ENCODE peak calls at places on chromosomes 1 and 21, in six cellular contexts. One of them, this sample, is unnamed.

GRCh38 chr1:101738475-101738874 is 258.3 kb downstream of the OLFM3 start:
- DNase-seq in epithelial cell of esophagus: peak
- DNase-seq in esophagus muscularis mucosa: no peak
- DNase-seq in cardiac fibroblast: peak
- DNase-seq in CD8-positive, alpha-beta memory T cell: no peak
- DNase-seq in fibroblast of the aortic adventitia: peak
- DNase-seq in this sample: no peak

GRCh38 chr1:163174524-163175437 is 27.9 kb downstream of the RGS5 start:
- DNase-seq in epithelial cell of esophagus: peak
- DNase-seq in esophagus muscularis mucosa: no peak
- DNase-seq in cardiac fibroblast: peak
- DNase-seq in CD8-positive, alpha-beta memory T cell: no peak
- DNase-seq in fibroblast of the aortic adventitia: peak
- DNase-seq in this sample: peak

GRCh38 chr1:75203415-75204277 is 69.5 kb downstream of the LHX8 start:
- DNase-seq in epithelial cell of esophagus: peak
- DNase-seq in esophagus muscularis mucosa: no peak
- DNase-seq in cardiac fibroblast: peak
- DNase-seq in CD8-positive, alpha-beta memory T cell: no peak
- DNase-seq in fibroblast of the aortic adventitia: peak
- DNase-seq in this sample: no peak

GRCh38 chr1:151993734-151994496 is at the start of gene S100A10:
- DNase-seq in epithelial cell of esophagus: peak
- DNase-seq in esophagus muscularis mucosa: peak
- DNase-seq in cardiac fibroblast: peak
- DNase-seq in CD8-positive, alpha-beta memory T cell: peak
- DNase-seq in fibroblast of the aortic adventitia: peak
- DNase-seq in this sample: peak

GRCh38 chr1:196607940-196608339 is 300 bp downstream of the KCNT2 start:
- DNase-seq in epithelial cell of esophagus: peak
- DNase-seq in esophagus muscularis mucosa: no peak
- DNase-seq in cardiac fibroblast: peak
- DNase-seq in CD8-positive, alpha-beta memory T cell: no peak
- DNase-seq in fibroblast of the aortic adventitia: peak
- DNase-seq in this sample: no peak

GRCh38 chr1:49318218-49318617 is 541.5 kb upstream of the BEND5 start:
- DNase-seq in epithelial cell of esophagus: no peak
- DNase-seq in esophagus muscularis mucosa: no peak
- DNase-seq in cardiac fibroblast: no peak
- DNase-seq in CD8-positive, alpha-beta memory T cell: no peak
- DNase-seq in fibroblast of the aortic adventitia: no peak
- DNase-seq in this sample: no peak

GRCh38 chr1:1891349-1892078 is 627 bp upstream of the GNB1 start:
- DNase-seq in epithelial cell of esophagus: peak
- DNase-seq in esophagus muscularis mucosa: peak
- DNase-seq in cardiac fibroblast: peak
- DNase-seq in CD8-positive, alpha-beta memory T cell: peak
- DNase-seq in fibroblast of the aortic adventitia: peak
- DNase-seq in this sample: peak

GRCh38 chr1:149849947-149850360 is 49.4 kb upstream of the BOLA1 start:
- DNase-seq in epithelial cell of esophagus: peak
- DNase-seq in esophagus muscularis mucosa: no peak
- DNase-seq in cardiac fibroblast: no peak
- DNase-seq in CD8-positive, alpha-beta memory T cell: no peak
- DNase-seq in fibroblast of the aortic adventitia: peak
- DNase-seq in this sample: peak

GRCh38 chr1:63904826-63905225 is 131.0 kb downstream of the ROR1 start:
- DNase-seq in epithelial cell of esophagus: no peak
- DNase-seq in esophagus muscularis mucosa: no peak
- DNase-seq in cardiac fibroblast: no peak
- DNase-seq in CD8-positive, alpha-beta memory T cell: no peak
- DNase-seq in fibroblast of the aortic adventitia: no peak
- DNase-seq in this sample: no peak

GRCh38 chr1:31297273-31298247 is 728 bp downstream of the ZCCHC17 start:
- DNase-seq in epithelial cell of esophagus: peak
- DNase-seq in esophagus muscularis mucosa: no peak
- DNase-seq in cardiac fibroblast: peak
- DNase-seq in CD8-positive, alpha-beta memory T cell: no peak
- DNase-seq in fibroblast of the aortic adventitia: peak
- DNase-seq in this sample: no peak

GRCh38 chr1:193322218-193322617 is 135.8 kb upstream of the B3GALT2 start:
- DNase-seq in epithelial cell of esophagus: peak
- DNase-seq in esophagus muscularis mucosa: no peak
- DNase-seq in cardiac fibroblast: peak
- DNase-seq in CD8-positive, alpha-beta memory T cell: no peak
- DNase-seq in fibroblast of the aortic adventitia: peak
- DNase-seq in this sample: no peak

GRCh38 chr1:29459551-29459945 is 223.2 kb downstream of the PTPRU start:
- DNase-seq in epithelial cell of esophagus: no peak
- DNase-seq in esophagus muscularis mucosa: no peak
- DNase-seq in cardiac fibroblast: no peak
- DNase-seq in CD8-positive, alpha-beta memory T cell: no peak
- DNase-seq in fibroblast of the aortic adventitia: no peak
- DNase-seq in this sample: no peak

GRCh38 chr21:41138711-41139110 is 29.2 kb upstream of the BACE2 start:
- DNase-seq in epithelial cell of esophagus: no peak
- DNase-seq in esophagus muscularis mucosa: no peak
- DNase-seq in cardiac fibroblast: no peak
- DNase-seq in CD8-positive, alpha-beta memory T cell: no peak
- DNase-seq in fibroblast of the aortic adventitia: no peak
- DNase-seq in this sample: no peak

GRCh38 chr21:27693376-27693775 is 726.5 kb upstream of the ADAMTS5 start:
- DNase-seq in epithelial cell of esophagus: peak
- DNase-seq in esophagus muscularis mucosa: no peak
- DNase-seq in cardiac fibroblast: peak
- DNase-seq in CD8-positive, alpha-beta memory T cell: no peak
- DNase-seq in fibroblast of the aortic adventitia: peak
- DNase-seq in this sample: no peak

GRCh38 chr1:27350673-27351540 is 9.1 kb downstream of the SYTL1 start:
- DNase-seq in epithelial cell of esophagus: no peak
- DNase-seq in esophagus muscularis mucosa: no peak
- DNase-seq in cardiac fibroblast: peak
- DNase-seq in CD8-positive, alpha-beta memory T cell: no peak
- DNase-seq in fibroblast of the aortic adventitia: no peak
- DNase-seq in this sample: no peak

GRCh38 chr1:42955311-42956063 is 3.2 kb downstream of the SLC2A1 start:
- DNase-seq in epithelial cell of esophagus: no peak
- DNase-seq in esophagus muscularis mucosa: no peak
- DNase-seq in cardiac fibroblast: no peak
- DNase-seq in CD8-positive, alpha-beta memory T cell: no peak
- DNase-seq in fibroblast of the aortic adventitia: no peak
- DNase-seq in this sample: no peak

GRCh38 chr1:55626326-55626725 is 411.2 kb upstream of the USP24 start:
- DNase-seq in epithelial cell of esophagus: peak
- DNase-seq in esophagus muscularis mucosa: peak
- DNase-seq in cardiac fibroblast: peak
- DNase-seq in CD8-positive, alpha-beta memory T cell: no peak
- DNase-seq in fibroblast of the aortic adventitia: peak
- DNase-seq in this sample: no peak

GRCh38 chr21:45598666-45599065 is 44.9 kb upstream of the PCBP3 start:
- DNase-seq in epithelial cell of esophagus: no peak
- DNase-seq in esophagus muscularis mucosa: no peak
- DNase-seq in cardiac fibroblast: no peak
- DNase-seq in CD8-positive, alpha-beta memory T cell: no peak
- DNase-seq in fibroblast of the aortic adventitia: no peak
- DNase-seq in this sample: no peak

GRCh38 chr1:153610334-153611023 is 2.5 kb downstream of the S100A16 start:
- DNase-seq in epithelial cell of esophagus: peak
- DNase-seq in esophagus muscularis mucosa: no peak
- DNase-seq in cardiac fibroblast: no peak
- DNase-seq in CD8-positive, alpha-beta memory T cell: no peak
- DNase-seq in fibroblast of the aortic adventitia: no peak
- DNase-seq in this sample: no peak

GRCh38 chr1:170929412-170929834 is 5.9 kb upstream of the MROH9 start:
- DNase-seq in epithelial cell of esophagus: peak
- DNase-seq in esophagus muscularis mucosa: no peak
- DNase-seq in cardiac fibroblast: peak
- DNase-seq in CD8-positive, alpha-beta memory T cell: no peak
- DNase-seq in fibroblast of the aortic adventitia: peak
- DNase-seq in this sample: no peak

GRCh38 chr1:180116964-180117763 is 37.5 kb upstream of the QSOX1 start:
- DNase-seq in epithelial cell of esophagus: no peak
- DNase-seq in esophagus muscularis mucosa: no peak
- DNase-seq in cardiac fibroblast: peak
- DNase-seq in CD8-positive, alpha-beta memory T cell: no peak
- DNase-seq in fibroblast of the aortic adventitia: peak
- DNase-seq in this sample: no peak

GRCh38 chr1:16978589-16979474 is 1.6 kb downstream of the MFAP2 start:
- DNase-seq in epithelial cell of esophagus: peak
- DNase-seq in esophagus muscularis mucosa: no peak
- DNase-seq in cardiac fibroblast: peak
- DNase-seq in CD8-positive, alpha-beta memory T cell: no peak
- DNase-seq in fibroblast of the aortic adventitia: peak
- DNase-seq in this sample: no peak

GRCh38 chr1:47575855-47576757 is 138.3 kb downstream of the FOXD2 start:
- DNase-seq in epithelial cell of esophagus: peak
- DNase-seq in esophagus muscularis mucosa: no peak
- DNase-seq in cardiac fibroblast: no peak
- DNase-seq in CD8-positive, alpha-beta memory T cell: no peak
- DNase-seq in fibroblast of the aortic adventitia: no peak
- DNase-seq in this sample: no peak

GRCh38 chr1:14616997-14617396 is 18.5 kb downstream of the KAZN start:
- DNase-seq in epithelial cell of esophagus: no peak
- DNase-seq in esophagus muscularis mucosa: no peak
- DNase-seq in cardiac fibroblast: no peak
- DNase-seq in CD8-positive, alpha-beta memory T cell: no peak
- DNase-seq in fibroblast of the aortic adventitia: no peak
- DNase-seq in this sample: no peak

GRCh38 chr1:93702828-93703183 is 21.2 kb upstream of the BCAR3 start:
- DNase-seq in epithelial cell of esophagus: peak
- DNase-seq in esophagus muscularis mucosa: no peak
- DNase-seq in cardiac fibroblast: no peak
- DNase-seq in CD8-positive, alpha-beta memory T cell: no peak
- DNase-seq in fibroblast of the aortic adventitia: no peak
- DNase-seq in this sample: no peak

GRCh38 chr1:193448682-193449461 is 262.5 kb upstream of the B3GALT2 start:
- DNase-seq in epithelial cell of esophagus: no peak
- DNase-seq in esophagus muscularis mucosa: no peak
- DNase-seq in cardiac fibroblast: no peak
- DNase-seq in CD8-positive, alpha-beta memory T cell: no peak
- DNase-seq in fibroblast of the aortic adventitia: no peak
- DNase-seq in this sample: no peak

GRCh38 chr1:199644912-199645311 is 382.6 kb upstream of the NR5A2 start:
- DNase-seq in epithelial cell of esophagus: no peak
- DNase-seq in esophagus muscularis mucosa: no peak
- DNase-seq in cardiac fibroblast: no peak
- DNase-seq in CD8-positive, alpha-beta memory T cell: no peak
- DNase-seq in fibroblast of the aortic adventitia: no peak
- DNase-seq in this sample: no peak
- H3K4me3 ChIP-seq in epithelial cell of esophagus: no peak
- H3K4me3 ChIP-seq in esophagus muscularis mucosa: no peak
- H3K4me3 ChIP-seq in cardiac fibroblast: no peak
- H3K4me3 ChIP-seq in CD8-positive, alpha-beta memory T cell: no peak
- H3K4me3 ChIP-seq in fibroblast of the aortic adventitia: no peak
- H3K4me3 ChIP-seq in this sample: no peak

DNA sequence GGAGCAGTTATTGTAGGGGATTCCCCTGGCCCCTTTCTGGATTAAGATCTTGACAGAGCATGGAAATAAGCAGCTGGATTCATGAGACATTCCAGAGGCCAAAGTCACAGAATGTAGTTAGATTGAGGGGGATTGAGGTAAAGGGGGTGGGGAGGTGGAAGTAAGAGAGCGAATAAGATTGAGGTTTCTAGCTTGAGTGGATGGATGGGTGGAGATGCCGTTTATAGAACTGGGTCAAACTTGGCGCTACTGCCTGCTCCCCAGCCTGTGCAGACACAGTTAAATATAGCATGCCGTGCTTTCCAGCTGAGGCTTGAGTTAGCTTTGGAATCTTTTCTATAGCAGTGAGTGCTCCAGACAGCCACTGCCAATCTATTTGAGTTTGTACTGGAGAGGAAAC is 85.6 kb downstream of the DYRK1A start:
- DNase-seq in epithelial cell of esophagus: no peak
- DNase-seq in esophagus muscularis mucosa: no peak
- DNase-seq in cardiac fibroblast: peak
- DNase-seq in CD8-positive, alpha-beta memory T cell: no peak
- DNase-seq in fibroblast of the aortic adventitia: peak
- DNase-seq in this sample: no peak
- H3K4me3 ChIP-seq in epithelial cell of esophagus: no peak
- H3K4me3 ChIP-seq in esophagus muscularis mucosa: no peak
- H3K4me3 ChIP-seq in cardiac fibroblast: no peak
- H3K4me3 ChIP-seq in CD8-positive, alpha-beta memory T cell: no peak
- H3K4me3 ChIP-seq in fibroblast of the aortic adventitia: no peak
- H3K4me3 ChIP-seq in this sample: no peak

GRCh38 chr1:24108334-24109165 is 3.4 kb downstream of the MYOM3 start:
- DNase-seq in epithelial cell of esophagus: peak
- DNase-seq in esophagus muscularis mucosa: no peak
- DNase-seq in cardiac fibroblast: peak
- DNase-seq in CD8-positive, alpha-beta memory T cell: no peak
- DNase-seq in fibroblast of the aortic adventitia: peak
- DNase-seq in this sample: peak

GRCh38 chr1:24107462-24108225 is 4.3 kb downstream of the MYOM3 start:
- DNase-seq in epithelial cell of esophagus: peak
- DNase-seq in esophagus muscularis mucosa: no peak
- DNase-seq in cardiac fibroblast: peak
- DNase-seq in CD8-positive, alpha-beta memory T cell: no peak
- DNase-seq in fibroblast of the aortic adventitia: peak
- DNase-seq in this sample: peak

GRCh38 chr1:24110642-24111263 is 1.2 kb downstream of the MYOM3 start:
- DNase-seq in epithelial cell of esophagus: no peak
- DNase-seq in esophagus muscularis mucosa: no peak
- DNase-seq in cardiac fibroblast: no peak
- DNase-seq in CD8-positive, alpha-beta memory T cell: no peak
- DNase-seq in fibroblast of the aortic adventitia: no peak
- DNase-seq in this sample: no peak

GRCh38 chr1:24109686-24110475 is 2.1 kb downstream of the MYOM3 start:
- DNase-seq in epithelial cell of esophagus: no peak
- DNase-seq in esophagus muscularis mucosa: no peak
- DNase-seq in cardiac fibroblast: no peak
- DNase-seq in CD8-positive, alpha-beta memory T cell: no peak
- DNase-seq in fibroblast of the aortic adventitia: no peak
- DNase-seq in this sample: peak

GRCh38 chr1:24109166-24109483 is 2.8 kb downstream of the MYOM3 start:
- DNase-seq in epithelial cell of esophagus: no peak
- DNase-seq in esophagus muscularis mucosa: no peak
- DNase-seq in cardiac fibroblast: no peak
- DNase-seq in CD8-positive, alpha-beta memory T cell: no peak
- DNase-seq in fibroblast of the aortic adventitia: no peak
- DNase-seq in this sample: no peak
- H3K4me3 ChIP-seq in epithelial cell of esophagus: no peak
- H3K4me3 ChIP-seq in esophagus muscularis mucosa: no peak
- H3K4me3 ChIP-seq in cardiac fibroblast: no peak
- H3K4me3 ChIP-seq in CD8-positive, alpha-beta memory T cell: no peak
- H3K4me3 ChIP-seq in fibroblast of the aortic adventitia: no peak
- H3K4me3 ChIP-seq in this sample: no peak

DNA sequence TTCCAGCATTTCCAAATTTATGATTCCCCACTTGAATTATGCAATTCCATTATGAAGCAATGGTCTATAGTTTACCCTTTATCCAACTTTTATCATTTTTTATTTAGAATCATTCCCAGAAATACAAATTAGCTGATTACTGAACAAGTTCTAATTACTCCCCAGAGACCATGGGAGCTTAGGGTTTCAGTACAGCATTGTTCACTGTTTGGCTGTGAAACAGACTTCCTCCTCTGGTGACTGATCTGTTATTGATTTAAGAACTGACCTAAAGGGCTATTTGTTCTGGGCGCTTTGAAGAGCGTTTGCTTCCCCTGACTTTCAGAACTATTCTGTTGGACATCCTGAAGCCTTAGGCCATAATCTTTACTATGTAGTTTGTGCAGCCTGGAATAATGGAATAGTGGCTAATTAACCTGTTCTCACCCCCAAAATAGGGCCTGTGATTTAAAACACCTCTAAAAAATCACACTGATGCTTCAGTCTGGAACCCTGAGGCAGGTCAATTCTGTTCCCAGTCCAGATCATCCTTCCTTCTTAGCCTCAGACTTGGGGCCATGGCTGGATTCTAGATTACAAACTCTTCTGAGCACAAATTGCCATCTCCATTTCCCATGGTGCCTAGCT is 58.7 kb downstream of the ALG14 start:
- DNase-seq in epithelial cell of esophagus: no peak
- DNase-seq in esophagus muscularis mucosa: no peak
- DNase-seq in cardiac fibroblast: peak
- DNase-seq in CD8-positive, alpha-beta memory T cell: no peak
- DNase-seq in fibroblast of the aortic adventitia: no peak
- DNase-seq in this sample: peak
- H3K4me3 ChIP-seq in epithelial cell of esophagus: no peak
- H3K4me3 ChIP-seq in esophagus muscularis mucosa: no peak
- H3K4me3 ChIP-seq in cardiac fibroblast: no peak
- H3K4me3 ChIP-seq in CD8-positive, alpha-beta memory T cell: no peak
- H3K4me3 ChIP-seq in fibroblast of the aortic adventitia: no peak
- H3K4me3 ChIP-seq in this sample: no peak